ENCODE peak calls at places on chromosomes 12 and 14, in four cellular contexts. T is breast epithelium, J is substantia nigra, A is Panc1. W is an unnamed sample.

GRCh38 chr14:102316048-102316745 is 3.3 kb upstream of the ZNF839 start:
- DNase-seq in T (no peak), J (no peak), A (no peak), W (no peak)

GRCh38 chr12:71731439-71732356 is 23.0 kb upstream of the RAB21 start:
- DNase-seq in T (no peak), A (no peak), J (no peak), W (no peak)

GRCh38 chr12:38985961-38986360 is 80.6 kb upstream of the CPNE8 start:
- DNase-seq in A (no peak), T (no peak), J (no peak), W (no peak)

GRCh38 chr12:121452356-121453021 is 52.6 kb downstream of the RNF34 start:
- DNase-seq in A (no peak), J (no peak), T (no peak), W (peak)

GRCh38 chr14:91311284-91311662 is 66.8 kb upstream of the GPR68 start:
- DNase-seq in J (no peak), T (no peak), A (no peak), W (no peak)

GRCh38 chr14:63504628-63505027 is 38.5 kb downstream of the PPP2R5E start:
- DNase-seq in J (no peak), A (no peak), T (no peak), W (peak)

GRCh38 chr12:12070674-12071661 is at the start of gene BCL2L14:
- DNase-seq in T (no peak), J (no peak), A (no peak), W (no peak)

GRCh38 chr14:104289485-104289884 is 151.1 kb downstream of the KIF26A start:
- DNase-seq in J (no peak), A (no peak), T (peak), W (no peak)

GRCh38 chr14:104561124-104561531 is 18.4 kb upstream of the C14orf180 start:
- DNase-seq in T (no peak), J (no peak), A (no peak), W (no peak)

GRCh38 chr12:124010687-124011086 is 37.7 kb downstream of the ZNF664 start:
- DNase-seq in T (no peak), A (no peak), J (no peak), W (no peak)

GRCh38 chr14:51394804-51395203 is 154.8 kb downstream of the TMX1 start:
- DNase-seq in J (no peak), T (no peak), A (no peak), W (no peak)

GRCh38 chr14:102616799-102617198 is 24.4 kb downstream of the RCOR1 start:
- DNase-seq in A (no peak), J (no peak), T (no peak), W (no peak)

GRCh38 chr14:59591641-59592040 is 15.0 kb upstream of the CCDC175 start:
- DNase-seq in T (no peak), A (no peak), J (no peak), W (no peak)

GRCh38 chr12:63420206-63420644 is 248.1 kb downstream of the DPY19L2 start:
- DNase-seq in A (peak), J (no peak), T (no peak), W (no peak)

GRCh38 chr12:116143883-116144266 is 133.6 kb downstream of the MED13L start:
- DNase-seq in T (no peak), J (no peak), A (no peak), W (no peak)

GRCh38 chr14:100486025-100486828 is 101.0 kb downstream of the BEGAIN start:
- DNase-seq in J (no peak), A (no peak), T (no peak), W (no peak)

GRCh38 chr12:131473261-131473660 is 237.6 kb upstream of the SFSWAP start:
- DNase-seq in T (no peak), J (no peak), A (no peak), W (no peak)

DNA sequence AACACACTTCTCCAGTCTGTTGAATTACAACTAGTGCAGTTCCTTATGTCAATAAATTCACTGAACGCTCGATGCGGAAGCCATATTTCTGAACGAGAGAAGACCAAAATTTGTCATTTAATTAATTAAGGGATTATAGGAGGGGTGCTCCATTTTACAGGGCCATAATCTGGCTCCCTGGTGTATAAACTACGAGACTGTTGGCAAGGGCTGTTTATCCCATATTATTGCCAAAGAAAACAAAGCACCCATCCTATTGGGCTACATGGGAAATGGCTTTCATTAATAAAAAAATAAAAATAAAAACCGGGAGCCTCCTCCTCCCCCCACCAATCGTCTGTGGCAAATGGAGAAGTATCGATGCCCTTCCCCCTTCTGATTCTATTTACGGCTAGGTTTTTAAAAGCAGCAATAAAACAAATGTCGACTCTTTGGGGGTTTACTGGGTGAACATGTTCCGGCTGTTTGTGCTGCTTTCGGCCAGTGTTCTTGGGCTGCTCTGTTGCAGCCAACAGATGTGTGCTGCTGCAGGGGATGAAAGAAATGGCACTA is 24.8 kb downstream of the ATF7 start:
- DNase-seq in A (no peak), T (no peak), J (no peak), W (no peak)
- H3K27ac ChIP-seq in A (no peak), T (no peak), J (peak), W (no peak)

GRCh38 chr12:56392331-56392730 is 29.7 kb upstream of the APOF start:
- DNase-seq in T (no peak), J (no peak), A (no peak), W (no peak)

GRCh38 chr12:56398324-56398723 is 35.7 kb upstream of the APOF start:
- DNase-seq in T (no peak), J (no peak), A (no peak), W (no peak)
- H3K27ac ChIP-seq in T (no peak), J (no peak), A (no peak), W (no peak)

GRCh38 chr12:21775130-21775920 is 819 bp upstream of the KCNJ8 start:
- DNase-seq in T (no peak), A (no peak), J (no peak), W (no peak)

GRCh38 chr12:21774358-21775129 is at the start of gene KCNJ8:
- DNase-seq in J (no peak), T (no peak), A (no peak), W (no peak)

GRCh38 chr12:21773263-21773741 is 1.2 kb downstream of the KCNJ8 start:
- DNase-seq in T (no peak), A (no peak), J (no peak), W (no peak)

GRCh38 chr12:21776242-21776641 is 1.7 kb upstream of the KCNJ8 start:
- DNase-seq in J (no peak), A (no peak), T (no peak), W (no peak)

DNA sequence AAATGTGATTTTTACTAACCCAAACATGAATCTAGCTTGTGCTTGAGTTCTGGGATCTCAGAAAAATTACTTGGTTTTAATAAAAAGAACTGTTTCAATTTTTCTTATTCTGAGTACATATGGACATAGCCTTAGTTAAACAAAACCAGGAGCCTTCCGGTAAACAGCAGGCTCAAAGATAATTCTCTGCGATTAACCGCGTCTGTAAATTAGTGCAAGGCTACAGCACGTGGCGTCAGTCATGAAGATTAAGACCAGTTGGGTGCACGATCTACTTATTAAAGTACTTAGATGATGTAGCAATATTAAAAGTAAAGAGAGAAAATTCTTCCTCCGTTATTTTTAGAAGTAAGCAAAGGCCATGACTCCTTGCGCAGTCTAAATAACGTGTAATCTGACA is 707 bp downstream of the KCNJ8 start:
- DNase-seq in J (no peak), T (no peak), A (no peak), W (no peak)
- H3K27ac ChIP-seq in J (no peak), T (peak), A (no peak), W (no peak)

GRCh38 chr12:79555006-79555925 is 135.5 kb downstream of the PAWR start:
- DNase-seq in J (no peak), T (no peak), A (no peak), W (no peak)
- H3K27ac ChIP-seq in J (no peak), T (peak), A (peak), W (no peak)

DNA sequence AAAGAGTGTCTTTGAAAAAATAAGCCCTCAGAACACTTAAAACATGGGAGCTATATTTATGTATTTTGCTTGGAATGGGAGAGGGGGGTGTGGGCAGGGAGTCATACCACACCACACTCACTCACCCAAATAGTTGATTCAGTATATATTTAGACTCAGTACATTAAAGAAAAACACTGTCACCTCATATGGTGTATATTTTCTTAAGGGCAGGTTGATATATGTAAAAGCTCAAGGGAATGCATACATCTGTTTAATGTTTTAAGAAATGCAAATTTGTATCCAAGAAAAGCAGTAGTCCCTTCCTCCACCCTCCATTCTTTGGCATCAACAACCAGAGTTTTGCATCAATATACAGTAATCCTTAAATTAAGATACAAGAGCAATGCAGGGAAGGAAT is 1.4 kb downstream of the NFYB start:
- DNase-seq in T (no peak), A (no peak), J (no peak), W (no peak)
- H3K27ac ChIP-seq in T (no peak), A (peak), J (peak), W (no peak)